ENCODE peak calls at places on chromosomes 6 and 20, in six cellular contexts. E is coronary artery, R is Karpas-422, W is uterus, N is caudate nucleus, X is kidney. J is an unnamed sample.

GRCh38 chr6:42423244-42423643 is 28.5 kb downstream of the TRERF1 start:
- DNase-seq in E (no peak), X (no peak), R (no peak), W (no peak), N (no peak), J (no peak)

GRCh38 chr6:169340395-169340794 is 86.7 kb upstream of the THBS2 start:
- DNase-seq in E (no peak), N (no peak), R (no peak), X (no peak), W (no peak), J (no peak)

GRCh38 chr6:22755605-22756004 is 186.2 kb downstream of the HDGFL1 start:
- DNase-seq in X (no peak), N (no peak), E (no peak), W (no peak), R (no peak), J (no peak)

GRCh38 chr6:135230702-135231468 is 49.8 kb downstream of the MYB start:
- DNase-seq in E (no peak), W (no peak), X (no peak), R (no peak), N (no peak), J (no peak)

GRCh38 chr6:38488876-38489275 is 150.9 kb downstream of the BTBD9 start:
- DNase-seq in X (no peak), N (no peak), E (no peak), R (no peak), W (no peak), J (no peak)

GRCh38 chr20:8912731-8913130 is 156.2 kb upstream of the PLCB4 start:
- DNase-seq in E (no peak), N (no peak), X (no peak), R (no peak), W (no peak), J (no peak)

GRCh38 chr20:36145877-36146707 is 8.4 kb upstream of the EPB41L1 start:
- DNase-seq in E (peak; percentile 84), R (no peak), W (no peak), N (no peak), X (peak; percentile 41), J (no peak)

GRCh38 chr6:138572200-138572875 is 73.0 kb upstream of the NHSL1 start:
- DNase-seq in X (peak; percentile 68), R (no peak), W (peak; percentile 55), N (peak; percentile 21), E (peak; percentile 77), J (peak; percentile 10)

GRCh38 chr6:57109905-57110304 is 19.9 kb downstream of the ZNF451 start:
- DNase-seq in N (no peak), E (no peak), X (no peak), W (no peak), R (no peak), J (no peak)

GRCh38 chr6:155524249-155524651 is 68.6 kb upstream of the NOX3 start:
- DNase-seq in W (no peak), R (no peak), X (no peak), E (no peak), N (no peak), J (no peak)

GRCh38 chr20:8854566-8854965 is 214.3 kb upstream of the PLCB4 start:
- DNase-seq in W (peak; percentile 50), E (no peak), N (no peak), X (peak; percentile 70), R (no peak), J (no peak)

GRCh38 chr6:33147807-33148666 is 44.2 kb downstream of the COL11A2 start:
- DNase-seq in W (no peak), E (no peak), N (peak; percentile 20), X (no peak), R (peak; percentile 55), J (no peak)

GRCh38 chr6:21666200-21666671 is 72.7 kb downstream of the SOX4 start:
- DNase-seq in N (no peak), W (peak; percentile 59), R (no peak), X (peak; percentile 79), E (no peak), J (no peak)

GRCh38 chr6:22764521-22764920 is 195.2 kb downstream of the HDGFL1 start:
- DNase-seq in N (no peak), R (no peak), E (no peak), W (no peak), X (no peak), J (no peak)

GRCh38 chr6:149028767-149029405 is 282.1 kb downstream of the UST start:
- DNase-seq in R (peak; percentile 93), X (no peak), W (peak; percentile 82), E (no peak), N (peak; percentile 82), J (peak; percentile 81)

GRCh38 chr6:95589826-95590570 is 12.7 kb downstream of the MANEA start:
- DNase-seq in X (no peak), R (no peak), E (no peak), W (no peak), N (no peak), J (no peak)

DNA sequence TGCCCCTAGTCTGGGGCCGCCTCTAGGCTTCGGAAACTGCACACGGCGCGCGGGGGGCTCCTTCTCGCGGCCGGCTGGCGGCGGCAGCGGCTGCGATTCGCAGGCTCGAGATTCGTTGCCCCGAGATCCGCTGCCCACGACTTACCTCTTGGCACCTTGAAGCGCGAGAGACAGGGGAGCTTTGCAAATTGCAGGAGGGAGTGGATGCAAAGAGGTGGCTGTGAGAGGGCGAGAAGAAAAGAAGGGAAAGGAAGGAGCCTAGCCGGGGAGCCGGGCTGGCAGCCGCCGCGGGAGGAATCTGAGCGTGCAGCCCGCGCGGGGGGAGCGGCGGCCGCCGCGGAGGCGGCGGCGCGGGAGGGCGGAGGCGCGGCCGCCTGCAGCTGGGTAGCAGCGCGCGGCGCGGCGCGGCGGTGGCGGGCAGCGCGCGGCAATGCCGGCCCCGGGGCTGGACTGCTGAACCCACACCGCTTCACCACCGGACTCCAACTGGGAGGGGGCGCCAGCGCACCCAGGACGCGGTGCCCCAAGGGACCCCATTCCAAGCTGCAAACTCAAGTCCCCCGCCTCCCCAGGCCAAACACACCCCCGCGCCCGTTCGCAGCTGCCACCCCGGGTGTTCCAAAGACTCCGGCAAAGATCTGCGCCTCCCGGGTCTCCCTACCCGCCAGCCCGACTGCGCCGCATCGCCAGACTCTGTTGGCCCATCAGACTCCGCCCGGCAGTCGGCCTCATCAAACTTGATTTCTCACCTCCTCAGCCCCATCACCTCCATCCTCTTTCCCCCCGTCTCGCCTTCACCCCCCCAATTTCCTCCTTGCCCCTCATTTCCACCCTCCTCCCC is 44.2 kb upstream of the SUPT3H start:
- DNase-seq in N (peak; percentile 28), W (peak; percentile 41), E (peak; percentile 79), X (peak; percentile 90), R (no peak), J (peak; percentile 69)
- H3K27ac ChIP-seq in N (no peak overlapping the region), W (peak overlapping the region; percentile 80), E (no peak overlapping the region), X (no peak overlapping the region), R (no peak overlapping the region), J (peak overlapping the region; percentile 53)

GRCh38 chr6:94124333-94124732 is 705.0 kb upstream of the EPHA7 start:
- DNase-seq in E (no peak), W (no peak), N (no peak), R (no peak), X (no peak), J (no peak)
- H3K27ac ChIP-seq in E (no peak overlapping the region), W (no peak overlapping the region), N (no peak overlapping the region), R (no peak overlapping the region), X (no peak overlapping the region), J (no peak overlapping the region)

GRCh38 chr20:58131581-58132142 is 96.8 kb downstream of the ANKRD60 start:
- DNase-seq in N (no peak), X (no peak), E (no peak), W (peak; percentile 9), R (no peak), J (no peak)

GRCh38 chr20:58130156-58130555 is 98.3 kb downstream of the ANKRD60 start:
- DNase-seq in W (peak; percentile 4), N (no peak), X (no peak), E (peak; percentile 33), R (no peak), J (no peak)

GRCh38 chr20:58131111-58131510 is 97.3 kb downstream of the ANKRD60 start:
- DNase-seq in W (peak; percentile 27), X (no peak), E (peak; percentile 24), R (no peak), N (no peak), J (no peak)

GRCh38 chr20:58129736-58130135 is 98.7 kb downstream of the ANKRD60 start:
- DNase-seq in E (peak; percentile 40), N (no peak), X (no peak), W (peak; percentile 9), R (no peak), J (no peak)

DNA sequence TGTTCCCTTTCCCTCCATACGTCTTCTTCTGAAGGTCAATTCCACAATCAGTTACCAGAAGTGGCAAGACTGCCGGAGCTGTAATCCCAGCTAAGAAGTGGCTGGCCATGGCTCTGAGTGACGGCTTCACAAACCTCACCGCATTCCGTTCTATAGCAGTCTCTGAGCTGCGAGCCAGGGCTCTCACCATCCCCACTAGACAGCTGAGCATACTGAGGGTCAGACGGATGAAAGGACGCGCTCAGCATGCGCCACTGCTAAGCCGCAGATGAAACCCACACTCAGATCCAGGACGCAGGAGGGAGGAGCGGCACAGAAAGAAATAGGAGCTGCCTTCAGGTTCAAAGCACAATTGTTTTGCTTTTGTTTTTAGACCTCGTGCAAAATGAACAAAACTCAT is 97.9 kb downstream of the ANKRD60 start:
- DNase-seq in R (no peak), E (peak; percentile 16), W (peak; percentile 3), N (no peak), X (no peak), J (no peak)
- H3K27ac ChIP-seq in R (no peak overlapping the region), E (no peak overlapping the region), W (peak overlapping the region; percentile 40), N (no peak overlapping the region), X (no peak overlapping the region), J (no peak overlapping the region)

DNA sequence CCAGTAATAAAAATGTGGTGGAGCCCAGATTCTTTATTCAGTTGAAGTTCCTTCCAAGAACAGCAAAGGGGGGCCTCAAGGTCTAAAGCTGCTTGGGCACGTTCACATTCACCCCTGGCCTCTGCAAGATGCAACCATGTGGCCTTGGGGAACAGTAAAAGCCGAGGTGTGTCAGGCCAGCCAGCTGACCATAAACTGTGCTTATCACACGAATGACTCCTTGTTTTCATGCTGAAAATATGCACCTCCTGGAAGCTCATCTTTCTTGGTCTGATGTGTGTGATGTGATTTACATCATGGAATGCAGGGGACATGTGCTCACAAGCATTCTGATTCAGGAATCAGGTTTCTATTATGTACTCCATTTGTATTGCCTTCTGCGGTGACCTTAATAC is 211.6 kb upstream of the MARCKS start:
- DNase-seq in X (no peak), W (no peak), R (no peak), N (no peak), E (no peak), J (no peak)
- H3K27ac ChIP-seq in X (no peak overlapping the region), W (peak overlapping the region; percentile 42), R (no peak overlapping the region), N (no peak overlapping the region), E (no peak overlapping the region), J (no peak overlapping the region)

GRCh38 chr20:1568166-1568490 is 10.6 kb upstream of the SIRPD start:
- DNase-seq in E (no peak), X (no peak), R (no peak), N (no peak), W (no peak), J (no peak)
- H3K27ac ChIP-seq in E (no peak overlapping the region), X (no peak overlapping the region), R (no peak overlapping the region), N (no peak overlapping the region), W (no peak overlapping the region), J (no peak overlapping the region)

GRCh38 chr6:139883776-139884175 is 509.3 kb upstream of the CITED2 start:
- DNase-seq in N (no peak), W (no peak), X (no peak), R (peak; percentile 36), E (no peak), J (no peak)
- H3K27ac ChIP-seq in N (no peak overlapping the region), W (no peak overlapping the region), X (peak overlapping the region; percentile 61), R (no peak overlapping the region), E (peak overlapping the region; percentile 49), J (no peak overlapping the region)

J was measured in naive thymus-derived CD4-positive, alpha-beta T cell.